ENCODE peak calls at places on chromosomes 7 and 10, in seven cellular contexts. I, G, R, F, X, Z and W are unnamed samples.

GRCh38 chr7:26365077-26365896 is 73.6 kb downstream of the SNX10 start:
- DNase-seq in I (peak), G (peak), R (peak), F (no peak), X (peak), Z (peak), W (peak)

GRCh38 chr10:21166557-21167287 is 269.6 kb upstream of the NEBL start:
- DNase-seq in I (no peak), G (no peak), R (no peak), F (no peak), X (no peak), Z (no peak), W (no peak)

GRCh38 chr7:3109516-3109915 is 65.8 kb upstream of the CARD11 start:
- DNase-seq in I (no peak), G (no peak), R (no peak), F (no peak), X (no peak), Z (no peak), W (no peak)

GRCh38 chr7:151503902-151504714 is 15.6 kb downstream of the RHEB start:
- DNase-seq in I (peak), G (no peak), R (no peak), F (no peak), X (no peak), Z (no peak), W (no peak)

GRCh38 chr10:46550076-46550790 is 6.2 kb downstream of the GPRIN2 start:
- DNase-seq in I (no peak), G (no peak), R (no peak), F (peak), X (no peak), Z (no peak), W (no peak)

GRCh38 chr10:31686566-31686965 is 242.1 kb downstream of the ARHGAP12 start:
- DNase-seq in I (no peak), G (no peak), R (no peak), F (no peak), X (no peak), Z (no peak), W (no peak)

GRCh38 chr7:70271617-70272081 is 673.4 kb downstream of the AUTS2 start:
- DNase-seq in I (no peak), G (no peak), R (no peak), F (no peak), X (no peak), Z (no peak), W (no peak)

GRCh38 chr7:154859747-154860620 is 142.9 kb downstream of the PAXIP1 start:
- DNase-seq in I (no peak), G (no peak), R (no peak), F (no peak), X (no peak), Z (no peak), W (no peak)

GRCh38 chr10:119153661-119154060 is 11.9 kb downstream of the SFXN4 start:
- DNase-seq in I (no peak), G (no peak), R (no peak), F (no peak), X (no peak), Z (no peak), W (no peak)

GRCh38 chr7:158933468-158934139 is 77.2 kb downstream of the DYNC2I1 start:
- DNase-seq in I (no peak), G (no peak), R (no peak), F (no peak), X (no peak), Z (no peak), W (no peak)

GRCh38 chr10:125992244-125992643 is 95.9 kb downstream of the FANK1 start:
- DNase-seq in I (no peak), G (no peak), R (no peak), F (no peak), X (no peak), Z (no peak), W (no peak)

GRCh38 chr7:150428671-150429451 is 21.6 kb upstream of the GIMAP8 start:
- DNase-seq in I (no peak), G (no peak), R (no peak), F (no peak), X (no peak), Z (no peak), W (peak)

GRCh38 chr7:2717293-2717904 is 29.4 kb downstream of the AMZ1 start:
- DNase-seq in I (no peak), G (no peak), R (no peak), F (peak), X (no peak), Z (no peak), W (no peak)

GRCh38 chr7:124718032-124718766 is 47.4 kb downstream of the GPR37 start:
- DNase-seq in I (no peak), G (no peak), R (no peak), F (no peak), X (no peak), Z (no peak), W (peak)

GRCh38 chr10:34911661-34912205 is 96.6 kb upstream of the PARD3 start:
- DNase-seq in I (no peak), G (no peak), R (no peak), F (no peak), X (no peak), Z (no peak), W (no peak)

GRCh38 chr10:127148933-127149220 is 47.5 kb downstream of the INSYN2A start:
- DNase-seq in I (no peak), G (no peak), R (no peak), F (no peak), X (no peak), Z (no peak), W (no peak)

GRCh38 chr7:23074443-23075244 is 30.9 kb upstream of the KLHL7 start:
- DNase-seq in I (no peak), G (no peak), R (peak), F (no peak), X (no peak), Z (no peak), W (no peak)

GRCh38 chr10:34808789-34809745 is 6.0 kb downstream of the PARD3 start:
- DNase-seq in I (peak), G (no peak), R (peak), F (no peak), X (no peak), Z (no peak), W (peak)

GRCh38 chr7:136441835-136442234 is 426.6 kb upstream of the CHRM2 start:
- DNase-seq in I (no peak), G (no peak), R (no peak), F (no peak), X (no peak), Z (no peak), W (no peak)